ENCODE peak calls at places on chromosome 14, in four cellular contexts. Y, R, K and D are unnamed samples.

GRCh38 chr14:76236172-76237130 is 84.7 kb downstream of the GPATCH2L start:
- DNase-seq in R (no peak), Y (no peak), K (no peak), D (no peak)

GRCh38 chr14:47919994-47920393 is 244.6 kb upstream of the MDGA2 start:
- DNase-seq in Y (no peak), K (no peak), R (no peak), D (no peak)

GRCh38 chr14:76212242-76212641 is 60.5 kb downstream of the GPATCH2L start:
- DNase-seq in K (no peak), Y (no peak), R (no peak), D (no peak)

GRCh38 chr14:58637391-58638230 is at the start of gene DACT1:
- DNase-seq in R (peak), K (no peak), Y (peak), D (peak)

GRCh38 chr14:51449666-51450061 is 202.0 kb upstream of the FRMD6 start:
- DNase-seq in R (no peak), Y (no peak), K (no peak), D (no peak)

GRCh38 chr14:75476274-75476995 is 45.8 kb upstream of the BATF start:
- DNase-seq in Y (no peak), K (peak), R (no peak), D (peak)

GRCh38 chr14:50311337-50311973 is 574 bp downstream of the L2HGDH start:
- DNase-seq in Y (peak), R (peak), K (peak), D (no peak)

GRCh38 chr14:49893309-49894213 is 679 bp downstream of the ARF6 start:
- DNase-seq in Y (peak), R (peak), K (no peak), D (no peak)

GRCh38 chr14:85562630-85563029 is 32.7 kb downstream of the FLRT2 start:
- DNase-seq in K (no peak), Y (no peak), R (no peak), D (no peak)

GRCh38 chr14:96532632-96533031 is 30.4 kb downstream of the PAPOLA start:
- DNase-seq in Y (no peak), K (no peak), R (no peak), D (no peak)

GRCh38 chr14:95500201-95500681 is 16.2 kb downstream of the SYNE3 start:
- DNase-seq in R (no peak), K (peak), Y (no peak), D (no peak)

GRCh38 chr14:38618514-38618913 is 362.6 kb upstream of the CLEC14A start:
- DNase-seq in K (no peak), Y (no peak), R (no peak), D (no peak)

GRCh38 chr14:38627163-38627562 is 371.3 kb upstream of the CLEC14A start:
- DNase-seq in K (no peak), R (no peak), Y (no peak), D (no peak)

GRCh38 chr14:38629412-38629811 is 373.5 kb upstream of the CLEC14A start:
- DNase-seq in K (no peak), R (no peak), Y (no peak), D (peak)

DNA sequence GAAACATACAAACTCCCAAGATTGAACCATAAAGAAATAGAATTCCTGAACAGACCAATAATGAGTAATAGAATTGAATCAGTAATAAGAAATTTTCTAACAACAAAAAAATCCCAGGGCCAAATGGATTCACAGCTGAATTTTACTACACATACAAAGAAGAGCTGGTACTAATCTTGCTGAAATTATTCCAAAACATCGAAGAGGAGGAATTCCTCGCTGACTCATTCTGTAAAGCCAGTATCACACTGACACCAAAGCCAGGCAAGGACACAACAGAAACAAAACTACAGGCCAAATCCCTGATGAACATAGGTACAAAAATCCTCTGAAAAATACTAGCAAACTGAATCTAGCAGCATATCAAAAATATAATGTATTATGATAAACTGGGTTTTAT is 367.8 kb upstream of the CLEC14A start:
- DNase-seq in Y (no peak), K (no peak), R (no peak), D (no peak)
- TF ChIP-seq FOXJ3 in Y (no peak), K (no peak), R (no peak), D (no peak)

DNA sequence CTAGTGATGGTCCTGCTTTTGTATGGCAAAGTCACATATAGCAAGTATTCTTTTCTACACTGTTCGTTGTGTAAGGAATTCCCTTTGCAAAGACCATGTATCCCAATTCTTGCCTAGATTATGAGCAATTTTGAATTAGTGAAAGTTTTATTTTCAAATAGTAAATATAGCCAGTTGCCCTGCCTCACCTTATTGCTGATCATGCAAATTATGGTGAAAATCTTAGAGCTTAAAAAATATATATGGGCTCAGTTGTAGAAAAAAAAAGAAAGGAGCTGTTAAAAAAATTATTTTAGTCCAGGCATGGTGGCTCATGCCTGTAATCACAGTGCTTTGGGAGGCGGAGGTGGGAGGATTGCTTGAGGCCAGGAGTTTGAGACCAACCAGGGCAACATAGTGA is 18.8 kb downstream of the SRP54 start:
- DNase-seq in K (no peak), Y (no peak), R (no peak), D (no peak)
- TF ChIP-seq FOXJ3 in K (no peak), Y (no peak), R (no peak), D (no peak)

DNA sequence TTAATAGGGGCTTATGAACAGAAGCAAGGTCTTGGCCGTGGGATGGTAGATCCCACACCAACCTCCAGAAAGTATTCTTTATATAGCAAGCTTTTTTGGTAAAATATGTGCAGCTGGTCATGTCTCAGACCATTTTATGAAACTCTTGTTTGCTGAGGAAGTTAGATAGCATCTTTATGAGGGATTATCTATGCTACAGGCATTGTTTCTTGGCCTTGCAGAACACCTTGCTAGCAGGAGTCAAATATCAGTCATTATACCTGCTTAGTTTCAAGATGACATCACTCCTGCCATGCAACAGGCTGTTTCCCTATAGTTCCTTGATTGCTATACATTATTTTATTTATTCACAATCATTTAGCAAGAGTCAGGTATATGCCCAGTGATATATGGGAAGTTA is 84.8 kb upstream of the LRFN5 start:
- DNase-seq in R (no peak), Y (no peak), K (no peak), D (no peak)
- TF ChIP-seq FOXJ3 in R (no peak), Y (no peak), K (no peak), D (no peak)

GRCh38 chr14:30138517-30138916 is 210.9 kb upstream of the PRKD1 start:
- DNase-seq in R (no peak), Y (no peak), K (no peak), D (no peak)

GRCh38 chr14:30142216-30142615 is 214.6 kb upstream of the PRKD1 start:
- DNase-seq in Y (no peak), K (no peak), R (no peak), D (no peak)

DNA sequence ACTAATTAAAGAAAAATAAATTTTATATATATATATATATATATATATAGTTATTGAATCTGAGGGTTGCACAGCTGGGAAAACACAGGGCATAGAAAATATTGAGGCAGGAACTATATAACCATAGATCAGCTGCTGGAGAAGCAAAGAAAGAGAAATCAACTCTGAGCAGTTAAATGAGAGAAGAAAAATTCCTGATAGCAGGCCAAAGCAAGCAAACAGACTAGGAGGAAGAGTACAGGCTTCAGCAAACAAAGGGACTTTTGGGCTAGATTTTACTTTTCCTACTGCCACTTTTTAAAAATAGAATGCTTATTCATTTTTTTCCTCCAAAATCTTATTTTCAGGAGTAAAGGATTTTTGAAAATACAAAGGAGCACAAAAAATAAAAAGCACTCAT is 216.0 kb upstream of the PRKD1 start:
- DNase-seq in Y (no peak), K (no peak), R (no peak), D (no peak)
- TF ChIP-seq FOXJ3 in Y (no peak), K (no peak), R (no peak), D (no peak)

GRCh38 chr14:61661471-61661988 is 33.8 kb upstream of the HIF1A start:
- DNase-seq in R (no peak), K (no peak), Y (no peak), D (no peak)

GRCh38 chr14:61659582-61659981 is 35.7 kb upstream of the HIF1A start:
- DNase-seq in R (no peak), Y (no peak), K (no peak), D (no peak)

GRCh38 chr14:61662001-61662400 is 33.3 kb upstream of the HIF1A start:
- DNase-seq in Y (no peak), K (no peak), R (no peak), D (no peak)

GRCh38 chr14:61663312-61663974 is 31.9 kb upstream of the HIF1A start:
- DNase-seq in R (no peak), Y (no peak), K (no peak), D (no peak)

GRCh38 chr14:61662437-61663311 is 32.6 kb upstream of the HIF1A start:
- DNase-seq in K (peak), R (peak), Y (peak), D (no peak)
- TF ChIP-seq FOXJ3 in K (no peak), R (no peak), Y (no peak), D (no peak)

DNA sequence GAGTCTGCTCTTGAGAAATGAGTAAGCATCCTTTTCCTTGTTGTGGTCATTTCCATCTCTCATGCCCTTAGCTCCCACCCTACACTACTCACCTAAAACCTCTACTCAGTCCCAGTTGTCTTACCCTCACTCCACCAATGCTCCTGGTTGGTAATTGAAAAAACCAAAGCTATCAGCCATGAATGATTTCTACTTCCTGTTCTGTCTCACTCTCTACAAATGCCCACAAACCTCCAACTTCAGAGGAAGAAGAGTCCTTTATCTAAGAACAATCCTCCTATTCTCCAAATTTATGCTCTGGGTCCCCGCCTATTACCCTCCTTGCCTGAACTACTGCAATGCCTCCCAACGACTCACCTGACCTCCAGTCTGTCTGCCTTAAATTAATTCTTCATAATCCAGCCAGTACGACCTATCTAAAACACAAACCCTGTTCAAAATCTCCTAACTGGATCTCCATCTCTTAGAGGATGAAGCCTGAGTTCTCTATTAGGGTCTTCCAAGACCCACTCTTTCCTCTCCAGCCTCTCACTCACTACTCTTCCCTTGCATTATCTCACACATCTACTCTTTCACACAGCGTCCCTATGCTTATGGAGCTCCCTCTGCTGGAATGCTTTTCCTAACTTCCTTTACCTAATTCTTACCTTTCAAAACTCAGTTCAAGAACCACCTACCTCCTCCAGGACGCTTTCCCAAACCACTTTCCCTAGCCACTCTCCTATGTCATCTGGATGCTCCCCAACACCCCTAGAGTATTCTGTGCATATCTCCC is 2.2 kb downstream of the DHRS1 start:
- DNase-seq in R (peak), K (peak), Y (peak), D (no peak)
- TF ChIP-seq FOXJ3 in R (no peak), K (no peak), Y (no peak), D (no peak)

DNA sequence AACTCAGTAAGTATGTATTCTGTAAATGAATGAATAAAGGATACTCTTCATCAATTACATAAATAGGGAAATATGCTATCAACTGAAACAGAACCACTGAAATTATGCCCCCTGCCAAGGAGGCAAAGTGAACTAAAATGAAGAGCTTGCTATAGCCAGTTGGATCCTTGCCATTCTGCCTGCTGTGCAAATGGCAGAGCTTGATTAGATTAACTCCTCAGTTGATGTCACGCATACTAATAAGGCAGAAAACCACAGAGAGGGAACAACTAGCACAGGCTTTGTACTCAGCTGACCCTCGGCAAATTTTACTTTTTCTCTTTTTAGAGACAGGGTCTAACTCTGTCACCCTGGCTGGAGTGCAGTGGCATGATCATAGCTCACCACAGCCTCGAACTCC is 36.7 kb upstream of the FERMT2 start:
- DNase-seq in K (no peak), R (peak), Y (no peak), D (no peak)
- TF ChIP-seq FOXJ3 in K (no peak), R (no peak), Y (no peak), D (no peak)

DNA sequence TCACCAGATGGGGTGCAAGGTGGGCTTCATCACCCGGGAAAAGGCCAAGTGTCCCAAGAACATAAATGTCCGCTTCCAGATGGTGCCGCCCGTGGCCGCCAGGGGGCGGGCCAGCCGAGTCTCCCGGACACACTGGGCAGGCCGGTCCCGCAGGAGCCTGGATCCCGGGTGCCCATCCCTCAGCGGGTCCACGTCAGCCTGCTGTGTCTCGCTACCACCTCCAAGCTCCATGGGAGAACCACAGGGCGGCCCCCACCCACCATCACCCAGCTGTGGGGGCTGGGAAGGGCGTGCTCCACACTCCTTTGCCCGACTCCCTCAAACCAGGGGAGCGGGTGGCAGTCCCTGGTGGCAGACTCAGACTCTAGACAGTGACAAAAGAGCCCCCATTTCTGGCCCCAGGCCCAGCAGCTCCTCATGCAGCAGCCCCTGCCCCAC is 22.0 kb upstream of the NUDT14 start:
- DNase-seq in R (peak), Y (peak), K (no peak), D (peak)
- TF ChIP-seq FOXJ3 in R (no peak), Y (no peak), K (no peak), D (no peak)